ENCODE peak calls at places on chromosomes 4 and X, in eight cellular contexts. A is cardiac fibroblast; R is COR-L47; G is neural crest cell; Z is T follicular helper cell; L is Ammon's horn; H is stimulated activated CD8-positive, alpha-beta memory T cell treated with anti-CD3 and anti-CD28 coated beads, Interleukin-4, amount 100 ng/mL, for 1 hour; T is GM19239. P is an unnamed sample.

GRCh38 chr4:140268441-140268840 is 105.0 kb upstream of the SCOC start:
- DNase-seq in A (no peak), R (no peak), G (no peak), Z (no peak), L (no peak), H (no peak), T (no peak), P (no peak)

GRCh38 chr4:129545599-129546278 is 449.8 kb downstream of the C4orf33 start:
- DNase-seq in A (peak; percentile 95), R (no peak), G (no peak), Z (no peak), L (peak; percentile 3), H (no peak), T (no peak), P (peak; percentile 70)

GRCh38 chr4:66741081-66741480 is 804.2 kb downstream of the CENPC start:
- DNase-seq in A (no peak), R (no peak), G (no peak), Z (no peak), L (no peak), H (no peak), T (no peak), P (no peak)

GRCh38 chr4:20253799-20254409 is 2.2 kb downstream of the SLIT2 start:
- DNase-seq in A (peak; percentile 41), R (peak; percentile 27), G (no peak), Z (no peak), L (peak; percentile 20), H (no peak), T (no peak), P (no peak)

GRCh38 chrX:13664026-13664425 is 11.1 kb downstream of the TCEANC start:
- DNase-seq in A (no peak), R (no peak), G (no peak), Z (no peak), L (no peak), H (no peak), T (no peak), P (no peak)

GRCh38 chrX:54357414-54358377 is at the start of gene WNK3:
- DNase-seq in A (peak; percentile 83), R (no peak), G (peak; percentile 67), Z (peak; percentile 21), L (peak; percentile 84), H (no peak), T (peak; percentile 4), P (peak; percentile 48)

GRCh38 chr4:100895572-100896197 is 377.9 kb upstream of the EMCN start:
- DNase-seq in A (no peak), R (no peak), G (no peak), Z (no peak), L (no peak), H (no peak), T (peak; percentile 9), P (no peak)

GRCh38 chr4:7474320-7474719 is 39.6 kb upstream of the PSAPL1 start:
- DNase-seq in A (no peak), R (no peak), G (no peak), Z (no peak), L (no peak), H (no peak), T (no peak), P (no peak)

GRCh38 chrX:20140410-20140809 is 1.2 kb downstream of the EIF1AX start:
- DNase-seq in A (no peak), R (no peak), G (no peak), Z (no peak), L (no peak), H (no peak), T (no peak), P (no peak)

GRCh38 chr4:3520796-3521600 is 11.2 kb downstream of the LRPAP1 start:
- DNase-seq in A (no peak), R (no peak), G (no peak), Z (no peak), L (no peak), H (no peak), T (no peak), P (no peak)

GRCh38 chr4:137378393-137379290 is 153.7 kb downstream of the PCDH18 start:
- DNase-seq in A (no peak), R (no peak), G (no peak), Z (no peak), L (peak; percentile 30), H (no peak), T (no peak), P (no peak)